ENCODE peak calls at places on chromosome 22, in five cellular contexts. F, Z, X, M and S are unnamed samples.

GRCh38 chr22:49497266-49497665 is 330.4 kb downstream of the BRD1 start:
- DNase-seq in F (no peak), Z (no peak), X (no peak), M (no peak), S (no peak)

GRCh38 chr22:29133603-29134133 is 60.8 kb downstream of the KREMEN1 start:
- DNase-seq in F (no peak), Z (no peak), X (no peak), M (no peak), S (no peak)

GRCh38 chr22:26447594-26448329 is 18.7 kb downstream of the ASPHD2 start:
- DNase-seq in F (no peak), Z (no peak), X (no peak), M (no peak), S (no peak)

GRCh38 chr22:17647452-17647851 is 8.9 kb downstream of the BCL2L13 start:
- DNase-seq in F (no peak), Z (no peak), X (no peak), M (no peak), S (no peak)

GRCh38 chr22:46149998-46150549 is at the start of gene PPARA:
- DNase-seq in F (peak; percentile 94), Z (peak; percentile 49), X (peak; percentile 95), M (peak; percentile 97), S (peak; percentile 94)

GRCh38 chr22:23763579-23764331 is 965 bp downstream of the C22orf15 start:
- DNase-seq in F (no peak), Z (no peak), X (peak; percentile 72), M (peak; percentile 62), S (peak; percentile 73)

GRCh38 chr22:17633217-17633997 is 4.9 kb upstream of the ATP6V1E1 start:
- DNase-seq in F (no peak), Z (no peak), X (no peak), M (no peak), S (no peak)

GRCh38 chr22:42282943-42283287 is 12.5 kb upstream of the TCF20 start:
- DNase-seq in F (no peak), Z (no peak), X (no peak), M (peak; percentile 7), S (no peak)

GRCh38 chr22:43996170-43996980 is 27.7 kb upstream of the PARVB start:
- DNase-seq in F (peak; percentile 46), Z (no peak), X (peak; percentile 83), M (peak; percentile 79), S (peak; percentile 83)

GRCh38 chr22:35631597-35631996 is 14.5 kb upstream of the MB start:
- DNase-seq in F (peak; percentile 70), Z (peak; percentile 10), X (no peak), M (no peak), S (peak; percentile 64)

GRCh38 chr22:49300951-49301397 is 526.7 kb downstream of the BRD1 start:
- DNase-seq in F (peak; percentile 12), Z (no peak), X (peak; percentile 21), M (no peak), S (no peak)

GRCh38 chr22:24137595-24137994 is 43.7 kb upstream of the SUSD2 start:
- DNase-seq in F (no peak), Z (no peak), X (no peak), M (no peak), S (no peak)